ENCODE peak calls at places on chromosome 9, in ten cellular contexts. W is lower leg skin; E is right lobe of liver; V is right cardiac atrium; Q is AG10803; L is coronary artery; K is uterus; M is colonic mucosa; T is gastrocnemius medialis; G is CD8-positive, alpha-beta T cell. S is an unnamed sample.

GRCh38 chr9:135664801-135665794 is 2.0 kb downstream of the LCN9 start:
- DNase-seq in V (no peak), L (no peak), Q (no peak), G (no peak), M (no peak), E (no peak), W (no peak), T (no peak), K (no peak), S (no peak)

GRCh38 chr9:15157371-15157770 is 149.6 kb downstream of the TTC39B start:
- DNase-seq in V (peak), E (no peak), K (no peak), W (no peak), L (peak), Q (peak), G (no peak), T (no peak), M (no peak), S (no peak)

GRCh38 chr9:122394265-122395242 is 23.7 kb downstream of the PTGS1 start:
- DNase-seq in E (no peak), V (peak), Q (peak), K (peak), T (peak), W (peak), G (no peak), M (peak), L (no peak), S (no peak)

GRCh38 chr9:113632776-113633590 is 169.5 kb downstream of the RGS3 start:
- DNase-seq in E (peak), K (no peak), L (peak), G (no peak), M (no peak), T (no peak), V (no peak), Q (peak), W (no peak), S (no peak)

GRCh38 chr9:25678147-25678666 is at the start of gene TUSC1:
- DNase-seq in E (peak), K (peak), V (peak), W (peak), G (no peak), T (peak), M (peak), Q (peak), L (peak), S (peak)

GRCh38 chr9:128383791-128384190 is 12.6 kb downstream of the URM1 start:
- DNase-seq in E (no peak), K (no peak), Q (no peak), G (no peak), V (no peak), L (no peak), T (no peak), M (no peak), W (no peak), S (no peak)

GRCh38 chr9:87336914-87337333 is 160.7 kb upstream of the DAPK1 start:
- DNase-seq in Q (peak), K (no peak), M (peak), T (no peak), W (no peak), L (no peak), E (no peak), G (no peak), V (no peak), S (no peak)

GRCh38 chr9:88161144-88161543 is 22.9 kb upstream of the SPATA31C2 start:
- DNase-seq in K (no peak), W (no peak), T (no peak), E (no peak), Q (no peak), L (no peak), V (no peak), M (no peak), G (no peak), S (no peak)

GRCh38 chr9:121658591-121658990 is 7.2 kb downstream of the DAB2IP start:
- DNase-seq in E (no peak), T (no peak), K (no peak), G (no peak), W (no peak), Q (no peak), M (no peak), V (no peak), L (no peak), S (no peak)

GRCh38 chr9:13810510-13810909 is 503.4 kb downstream of the NFIB start:
- DNase-seq in T (no peak), E (no peak), M (no peak), Q (no peak), G (no peak), L (no peak), V (no peak), K (no peak), W (no peak), S (no peak)

GRCh38 chr9:109815366-109815947 is 35.5 kb downstream of the PALM2AKAP2 start:
- DNase-seq in L (no peak), W (no peak), V (no peak), E (no peak), K (no peak), G (no peak), Q (peak), M (no peak), T (no peak), S (no peak)

GRCh38 chr9:78280982-78281668 is 15.8 kb upstream of the PSAT1 start:
- DNase-seq in G (no peak), W (no peak), M (peak), T (no peak), L (peak), V (peak), K (peak), E (peak), Q (peak), S (no peak)

GRCh38 chr9:120608421-120608820 is 28.5 kb upstream of the CDK5RAP2 start:
- DNase-seq in T (no peak), Q (no peak), G (no peak), K (no peak), L (no peak), M (no peak), V (no peak), W (no peak), E (no peak), S (no peak)

GRCh38 chr9:106700676-106701075 is 162.3 kb upstream of the ZNF462 start:
- DNase-seq in K (no peak), L (no peak), E (no peak), W (no peak), M (no peak), T (no peak), V (no peak), Q (no peak), G (no peak), S (no peak)

GRCh38 chr9:93136011-93136440 is 2.0 kb upstream of the NINJ1 start:
- DNase-seq in M (no peak), L (no peak), K (no peak), G (no peak), T (peak), V (no peak), Q (no peak), E (no peak), W (no peak), S (no peak)

GRCh38 chr9:129109504-129109903 is 1.1 kb downstream of the CRAT start:
- DNase-seq in V (peak), W (peak), K (peak), L (no peak), E (no peak), Q (peak), M (peak), T (no peak), G (no peak), S (no peak)

GRCh38 chr9:112002131-112002846 is 105.7 kb downstream of the UGCG start:
- DNase-seq in T (no peak), Q (no peak), E (no peak), V (no peak), K (no peak), L (no peak), M (no peak), W (no peak), G (peak), S (no peak)

GRCh38 chr9:121684381-121685145 is 33.1 kb downstream of the DAB2IP start:
- DNase-seq in Q (peak), L (no peak), K (peak), G (no peak), M (peak), V (peak), W (no peak), E (no peak), T (no peak), S (no peak)

GRCh38 chr9:35960029-35960655 is 2.2 kb upstream of the OR2S2 start:
- DNase-seq in G (no peak), W (no peak), M (peak), T (no peak), E (no peak), Q (peak), V (no peak), L (no peak), K (no peak), S (no peak)

DNA sequence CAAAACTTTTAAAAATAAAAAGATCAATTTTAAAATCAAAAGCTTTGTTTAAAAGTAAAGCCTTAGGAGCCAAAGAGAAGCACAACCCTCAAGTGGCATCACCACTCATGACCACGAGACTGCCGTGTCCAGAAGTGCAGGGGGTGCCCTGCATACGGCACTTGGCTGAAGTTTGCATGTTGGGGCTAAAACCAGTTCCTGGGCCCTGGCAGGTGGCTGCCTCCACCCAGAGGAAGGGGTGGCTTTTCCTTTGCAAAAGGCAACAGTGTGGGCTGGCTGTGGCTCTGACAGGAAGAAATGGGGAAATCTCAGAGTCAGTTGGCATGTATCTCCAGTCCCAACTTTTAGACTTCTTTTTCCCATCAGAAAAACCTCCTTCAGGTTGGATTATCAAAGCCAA is 15.2 kb downstream of the TRMO start:
- DNase-seq in G (no peak), W (no peak), K (no peak), T (no peak), Q (no peak), M (no peak), E (no peak), L (no peak), V (no peak), S (no peak)
- H3K4me3 ChIP-seq in G (peak), W (no peak), K (no peak), T (no peak), Q (no peak), M (no peak), E (no peak), L (no peak), V (no peak), S (no peak)

DNA sequence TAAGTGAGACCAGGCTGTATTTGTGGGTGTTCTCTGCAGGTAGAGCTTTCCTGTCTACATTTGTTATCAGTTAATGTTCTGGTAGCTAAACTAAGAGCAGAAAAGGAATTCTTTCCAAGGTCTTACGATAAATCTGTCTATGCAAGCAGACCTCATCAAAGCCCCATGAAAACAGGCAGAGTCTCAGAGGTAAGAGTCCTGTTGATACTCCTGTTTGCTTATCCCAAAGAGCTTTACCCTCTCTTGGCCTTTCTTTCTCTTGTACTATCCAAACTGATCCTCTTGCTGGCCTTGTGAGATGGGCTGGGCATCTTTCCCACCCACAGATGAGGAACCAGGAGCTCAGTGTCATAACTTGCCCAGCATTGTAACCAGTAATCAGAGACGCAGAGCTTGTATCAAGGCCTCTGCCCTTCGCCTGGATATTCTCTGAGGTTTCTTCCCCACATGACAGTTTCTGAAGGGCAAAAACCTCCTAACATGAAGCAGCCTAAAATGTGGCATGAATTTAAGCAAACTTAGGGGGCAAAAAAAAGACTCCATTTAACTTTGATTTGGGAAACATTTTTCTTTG is 33.5 kb downstream of the PRKACG start:
- DNase-seq in L (no peak), M (peak), W (no peak), Q (no peak), E (no peak), K (no peak), T (no peak), G (no peak), V (no peak), S (no peak)
- H3K4me3 ChIP-seq in L (no peak), M (no peak), W (no peak), Q (no peak), E (no peak), K (no peak), T (no peak), G (no peak), V (no peak), S (no peak)

DNA sequence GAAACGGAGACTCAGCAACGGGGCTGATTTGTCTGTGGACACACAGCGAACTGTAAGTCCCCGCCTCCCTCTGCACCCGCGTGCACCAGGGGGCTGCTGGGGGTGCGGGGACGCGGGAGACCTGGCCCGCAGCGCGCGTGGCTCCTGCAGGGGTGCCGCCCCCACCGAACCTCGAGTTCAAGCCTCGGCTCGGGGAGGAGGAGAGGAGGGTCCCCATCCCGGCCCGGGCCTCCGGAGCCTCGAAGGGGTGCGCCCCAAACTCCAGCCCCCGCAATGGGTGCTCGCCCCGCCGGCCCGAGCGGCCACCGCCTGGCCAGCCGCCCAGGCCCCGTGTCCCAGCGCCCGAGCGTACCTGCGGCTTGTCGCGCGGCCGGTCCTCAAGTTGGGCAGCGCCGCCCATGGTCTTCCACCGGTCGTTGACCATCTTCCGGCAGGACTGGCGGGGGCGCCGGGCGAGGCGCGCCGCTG is 829 bp downstream of the FIBCD1 start:
- DNase-seq in G (no peak), Q (no peak), T (no peak), E (no peak), V (no peak), M (no peak), L (no peak), W (no peak), K (no peak), S (no peak)
- H3K4me3 ChIP-seq in G (no peak), Q (peak), T (no peak), E (peak), V (peak), M (peak), L (peak), W (no peak), K (no peak), S (peak)

DNA sequence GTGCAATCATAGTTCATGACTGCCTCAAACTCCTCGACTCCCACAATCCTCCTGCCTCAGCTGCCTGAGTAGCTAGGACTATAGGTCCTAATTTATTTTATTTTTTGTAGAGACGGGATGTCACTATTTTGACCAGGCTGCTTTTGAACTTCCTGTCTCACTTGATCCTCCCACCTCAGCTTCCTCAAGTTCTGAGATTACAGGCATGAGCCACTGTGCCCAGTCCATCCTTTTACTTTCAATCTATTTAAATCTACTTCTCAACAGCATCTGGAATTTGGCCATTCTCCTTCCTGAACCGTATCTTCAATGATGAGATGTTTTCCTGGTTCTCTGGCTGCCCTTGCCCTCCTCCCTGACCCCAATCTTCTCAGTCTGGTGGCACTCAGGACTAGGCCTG is 12.2 kb upstream of the GRIN1 start:
- DNase-seq in M (no peak), L (no peak), Q (no peak), V (no peak), K (no peak), E (no peak), G (no peak), W (no peak), T (no peak), S (no peak)
- H3K4me3 ChIP-seq in M (no peak), L (peak), Q (no peak), V (no peak), K (no peak), E (no peak), G (no peak), W (no peak), T (peak), S (no peak)

GRCh38 chr9:70964861-70965260 is 156.6 kb downstream of the TRPM3 start:
- DNase-seq in W (no peak), T (no peak), Q (no peak), L (no peak), E (no peak), V (no peak), K (no peak), G (no peak), M (no peak), S (no peak)
- H3K4me3 ChIP-seq in W (no peak), T (no peak), Q (no peak), L (no peak), E (no peak), V (no peak), K (no peak), G (no peak), M (no peak), S (no peak)

GRCh38 chr9:116298249-116298648 is 144.7 kb downstream of the PAPPA start:
- DNase-seq in W (no peak), Q (no peak), T (no peak), L (no peak), G (no peak), E (no peak), V (no peak), K (no peak), M (no peak), S (no peak)

GRCh38 chr9:116303270-116303904 is 149.8 kb downstream of the PAPPA start:
- DNase-seq in V (no peak), M (no peak), E (no peak), L (no peak), T (no peak), W (no peak), K (no peak), Q (no peak), G (no peak), S (no peak)

GRCh38 chr9:116298992-116299391 is 145.4 kb downstream of the PAPPA start:
- DNase-seq in T (no peak), Q (no peak), W (no peak), L (no peak), V (no peak), E (no peak), K (no peak), G (no peak), M (no peak), S (no peak)

GRCh38 chr9:116297346-116297745 is 143.8 kb downstream of the PAPPA start:
- DNase-seq in V (no peak), G (no peak), W (no peak), L (no peak), Q (no peak), M (no peak), K (no peak), E (no peak), T (no peak), S (no peak)

GRCh38 chr9:116300360-116300759 is 146.8 kb downstream of the PAPPA start:
- DNase-seq in Q (no peak), G (no peak), E (no peak), V (no peak), L (no peak), T (no peak), M (no peak), W (no peak), K (no peak), S (no peak)
- H3K4me3 ChIP-seq in Q (no peak), G (no peak), E (no peak), V (no peak), L (no peak), T (no peak), M (no peak), W (no peak), K (no peak), S (no peak)

GRCh38 chr9:29751220-29751619 is 2177.9 kb upstream of the C9orf72 start:
- DNase-seq in E (no peak), T (no peak), L (no peak), K (no peak), Q (no peak), M (no peak), W (no peak), G (no peak), V (no peak), S (no peak)

GRCh38 chr9:29753638-29754037 is 2180.4 kb upstream of the C9orf72 start:
- DNase-seq in V (no peak), K (no peak), M (no peak), Q (no peak), E (no peak), L (no peak), W (no peak), G (no peak), T (no peak), S (no peak)

GRCh38 chr9:29750062-29750461 is 2176.8 kb upstream of the C9orf72 start:
- DNase-seq in W (no peak), T (no peak), Q (no peak), M (no peak), L (no peak), E (no peak), G (no peak), K (no peak), V (no peak), S (no peak)
- H3K4me3 ChIP-seq in W (no peak), T (no peak), Q (no peak), M (no peak), L (no peak), E (no peak), G (no peak), K (no peak), V (no peak), S (no peak)